ENCODE peak calls at places on chromosome 3, in seven cellular contexts. X is GM23248; O is kidney glomerular epithelial cell; M is suprapubic skin; J is CD8-positive, alpha-beta memory T cell; P is skeletal muscle cell; F is amniotic stem cell. Z is an unnamed sample.

GRCh38 chr3:14789221-14789620 is 29.5 kb upstream of the FGD5 start:
- DNase-seq in J (no peak), P (no peak), O (no peak), X (no peak), M (peak; percentile 56), F (no peak), Z (no peak)

GRCh38 chr3:178193846-178194245 is 342.4 kb upstream of the KCNMB2 start:
- DNase-seq in M (no peak), O (no peak), P (no peak), X (no peak), F (no peak), J (no peak), Z (no peak)

GRCh38 chr3:151403246-151403645 is 18.7 kb upstream of the P2RY12 start:
- DNase-seq in F (no peak), X (peak; percentile 83), M (no peak), J (no peak), O (peak; percentile 49), P (peak; percentile 47), Z (no peak)

GRCh38 chr3:129599607-129600006 is 6.9 kb downstream of the PLXND1 start:
- DNase-seq in O (no peak), P (no peak), M (no peak), F (no peak), J (no peak), X (peak; percentile 86), Z (no peak)

GRCh38 chr3:119194237-119195150 is 21.1 kb downstream of the UPK1B start:
- DNase-seq in O (peak; percentile 38), P (no peak), M (no peak), F (no peak), X (peak; percentile 63), J (no peak), Z (no peak)

GRCh38 chr3:113140876-113141275 is 70.5 kb upstream of the BOC start:
- DNase-seq in O (no peak), P (no peak), F (no peak), X (peak; percentile 49), J (no peak), M (no peak), Z (no peak)

GRCh38 chr3:128858167-128858566 is 21.3 kb upstream of the ACAD9 start:
- DNase-seq in J (no peak), P (no peak), X (no peak), M (no peak), F (no peak), O (no peak), Z (no peak)

GRCh38 chr3:17047904-17048303 is 163.1 kb downstream of the PLCL2 start:
- DNase-seq in J (no peak), M (no peak), P (no peak), X (no peak), F (no peak), O (no peak), Z (no peak)

GRCh38 chr3:71062920-71063767 is 520.4 kb downstream of the FOXP1 start:
- DNase-seq in O (no peak), X (peak; percentile 67), F (no peak), M (no peak), P (no peak), J (peak; percentile 29), Z (no peak)

GRCh38 chr3:153958635-153959320 is 162.4 kb upstream of the ARHGEF26 start:
- DNase-seq in O (no peak), X (peak; percentile 46), J (no peak), P (no peak), F (no peak), M (no peak), Z (peak; percentile 10)

GRCh38 chr3:2180661-2181060 is 82.0 kb downstream of the CNTN4 start:
- DNase-seq in F (no peak), M (no peak), X (no peak), O (no peak), P (no peak), J (no peak), Z (no peak)

GRCh38 chr3:178494376-178494775 is 41.9 kb upstream of the KCNMB2 start:
- DNase-seq in P (no peak), M (no peak), J (no peak), O (peak; percentile 44), X (no peak), F (no peak), Z (no peak)

GRCh38 chr3:8622873-8623725 is 21.5 kb downstream of the SSUH2 start:
- DNase-seq in M (peak; percentile 84), O (peak; percentile 61), J (no peak), F (peak; percentile 49), X (peak; percentile 85), P (peak; percentile 29), Z (no peak)

GRCh38 chr3:8625991-8626390 is 18.6 kb downstream of the SSUH2 start:
- DNase-seq in J (no peak), F (no peak), M (no peak), O (no peak), X (peak; percentile 65), P (peak; percentile 27), Z (no peak)

GRCh38 chr3:122908251-122908650 is 113.4 kb downstream of the SLC49A4 start:
- DNase-seq in O (no peak), J (no peak), P (no peak), M (no peak), F (no peak), X (no peak), Z (no peak)

GRCh38 chr3:46864051-46864881 is 1.0 kb upstream of the MYL3 start:
- DNase-seq in M (peak; percentile 77), P (no peak), F (no peak), X (no peak), O (no peak), J (no peak), Z (no peak)

GRCh38 chr3:152400912-152401311 is 132.2 kb downstream of the MBNL1 start:
- DNase-seq in M (no peak), J (no peak), O (no peak), F (no peak), P (no peak), X (peak; percentile 80), Z (no peak)

GRCh38 chr3:149596136-149596770 is 61.6 kb downstream of the WWTR1 start:
- DNase-seq in O (peak; percentile 53), M (no peak), J (no peak), X (peak; percentile 52), P (no peak), F (no peak), Z (no peak)

GRCh38 chr3:70861234-70861633 is 548.8 kb upstream of the MDFIC2 start:
- DNase-seq in P (peak; percentile 74), X (peak; percentile 93), M (no peak), O (peak; percentile 41), J (no peak), F (no peak), Z (no peak)

GRCh38 chr3:105158277-105158676 is 208.4 kb upstream of the ALCAM start:
- DNase-seq in P (no peak), F (no peak), J (no peak), X (no peak), O (no peak), M (no peak), Z (no peak)

GRCh38 chr3:177538743-177539730 is 341.8 kb upstream of the TBL1XR1 start:
- DNase-seq in F (no peak), M (no peak), O (no peak), J (peak; percentile 39), P (no peak), X (no peak), Z (no peak)

GRCh38 chr3:63354160-63354559 is 76.1 kb downstream of the SYNPR start:
- DNase-seq in J (no peak), P (no peak), O (no peak), X (peak; percentile 39), F (no peak), M (no peak), Z (no peak)

GRCh38 chr3:11718582-11719405 is 75.1 kb upstream of the VGLL4 start:
- DNase-seq in P (no peak), X (peak; percentile 82), O (peak; percentile 61), F (peak; percentile 24), M (peak; percentile 88), J (peak; percentile 24), Z (no peak)

GRCh38 chr3:114494498-114494897 is 200.7 kb downstream of the TIGIT start:
- DNase-seq in X (no peak), M (no peak), O (no peak), J (no peak), F (no peak), P (no peak), Z (no peak)

GRCh38 chr3:144229237-144229830 is 257.7 kb downstream of the DIPK2A start:
- DNase-seq in P (no peak), J (no peak), F (no peak), O (no peak), M (no peak), X (no peak), Z (no peak)

GRCh38 chr3:18370672-18371071 is 54.5 kb downstream of the SATB1 start:
- DNase-seq in X (no peak), F (no peak), O (no peak), J (no peak), M (no peak), P (no peak), Z (no peak)

GRCh38 chr3:63067999-63068645 is 192.9 kb upstream of the CADPS start:
- DNase-seq in O (peak; percentile 19), M (no peak), J (no peak), X (peak; percentile 72), F (no peak), P (no peak), Z (no peak)

GRCh38 chr3:44893097-44893496 is 18.7 kb downstream of the TGM4 start:
- DNase-seq in F (peak; percentile 45), P (peak; percentile 62), O (peak; percentile 65), J (no peak), M (no peak), X (peak; percentile 75), Z (no peak)

GRCh38 chr3:70021267-70021666 is 21.7 kb downstream of the SAMMSON start:
- DNase-seq in F (no peak), J (no peak), X (no peak), M (no peak), O (no peak), P (no peak), Z (no peak)